ENCODE peak calls at places on chromosomes 12 and 14, in ten cellular contexts. R is retinal pigment epithelial cell, Z is BE2C, G is NB4, B is uterus, Y is fibroblast of lung, L is fibroblast of pulmonary artery, U is coronary artery, X is OCI-LY7, M is esophagus muscularis mucosa. P is an unnamed sample.

GRCh38 chr14:22448035-22448904 is 140.8 kb downstream of the DAD1 start:
- DNase-seq in R (no peak), Z (no peak), G (peak), B (no peak), Y (peak), L (no peak), U (no peak), X (peak), M (no peak), P (peak)

GRCh38 chr12:78004451-78005093 is 173.9 kb downstream of the NAV3 start:
- DNase-seq in R (no peak), Z (no peak), G (peak), B (no peak), Y (no peak), L (no peak), U (no peak), X (no peak), M (no peak), P (no peak)

GRCh38 chr12:13941258-13942249 is 39.8 kb downstream of the GRIN2B start:
- DNase-seq in R (peak), Z (peak), G (peak), B (no peak), Y (peak), L (peak), U (no peak), X (peak), M (peak), P (no peak)

GRCh38 chr12:78210894-78211302 is 380.2 kb downstream of the NAV3 start:
- DNase-seq in R (peak), Z (no peak), G (peak), B (no peak), Y (peak), L (peak), U (no peak), X (no peak), M (no peak), P (no peak)

GRCh38 chr14:89233184-89233583 is 183.8 kb downstream of the FOXN3 start:
- DNase-seq in R (no peak), Z (no peak), G (no peak), B (no peak), Y (no peak), L (no peak), U (no peak), X (no peak), M (no peak), P (no peak)

GRCh38 chr14:95043732-95044462 is 113.4 kb downstream of the DICER1 start:
- DNase-seq in R (no peak), Z (no peak), G (no peak), B (peak), Y (no peak), L (no peak), U (peak), X (no peak), M (no peak), P (no peak)

GRCh38 chr12:111393700-111394275 is 11.9 kb upstream of the SH2B3 start:
- DNase-seq in R (no peak), Z (no peak), G (peak), B (no peak), Y (no peak), L (no peak), U (no peak), X (no peak), M (peak), P (no peak)

GRCh38 chr12:47837190-47838171 is 17.8 kb upstream of the HDAC7 start:
- DNase-seq in R (no peak), Z (peak), G (peak), B (peak), Y (peak), L (peak), U (peak), X (peak), M (no peak), P (no peak)

GRCh38 chr12:49345840-49346658 is 639 bp upstream of the DNAJC22 start:
- DNase-seq in R (no peak), Z (no peak), G (no peak), B (no peak), Y (no peak), L (no peak), U (no peak), X (no peak), M (no peak), P (no peak)

GRCh38 chr12:42609605-42610004 is 20.1 kb upstream of the PRICKLE1 start:
- DNase-seq in R (no peak), Z (no peak), G (no peak), B (no peak), Y (peak), L (no peak), U (no peak), X (no peak), M (peak), P (no peak)

GRCh38 chr12:92785563-92785950 is 82.8 kb downstream of the PLEKHG7 start:
- DNase-seq in R (no peak), Z (no peak), G (no peak), B (no peak), Y (no peak), L (no peak), U (no peak), X (no peak), M (no peak), P (no peak)

GRCh38 chr14:54771411-54772027 is 131.1 kb downstream of the GCH1 start:
- DNase-seq in R (no peak), Z (no peak), G (no peak), B (no peak), Y (no peak), L (no peak), U (no peak), X (no peak), M (no peak), P (no peak)

GRCh38 chr12:3311027-3311402 is 180.0 kb upstream of the PRMT8 start:
- DNase-seq in R (no peak), Z (no peak), G (no peak), B (no peak), Y (peak), L (no peak), U (no peak), X (no peak), M (no peak), P (no peak)

GRCh38 chr12:34295366-34296142 is 273.3 kb downstream of the ALG10 start:
- DNase-seq in R (no peak), Z (no peak), G (no peak), B (no peak), Y (no peak), L (no peak), U (no peak), X (no peak), M (no peak), P (no peak)

GRCh38 chr12:29238822-29239291 is 89.8 kb downstream of the FAR2 start:
- DNase-seq in R (peak), Z (no peak), G (no peak), B (no peak), Y (peak), L (peak), U (no peak), X (no peak), M (no peak), P (no peak)

GRCh38 chr12:1503281-1503711 is 91.1 kb downstream of the FBXL14 start:
- DNase-seq in R (no peak), Z (no peak), G (no peak), B (no peak), Y (no peak), L (no peak), U (no peak), X (no peak), M (no peak), P (no peak)

GRCh38 chr12:46523446-46523845 is 150.9 kb upstream of the SLC38A2 start:
- DNase-seq in R (no peak), Z (no peak), G (no peak), B (no peak), Y (peak), L (no peak), U (no peak), X (no peak), M (no peak), P (no peak)

GRCh38 chr12:11130999-11131398 is 3.4 kb downstream of the TAS2R30 start:
- DNase-seq in R (no peak), Z (no peak), G (no peak), B (no peak), Y (peak), L (no peak), U (no peak), X (no peak), M (no peak), P (no peak)

GRCh38 chr12:31629756-31630732 is 29.4 kb upstream of the ETFBKMT start:
- DNase-seq in R (peak), Z (no peak), G (no peak), B (peak), Y (peak), L (peak), U (no peak), X (no peak), M (no peak), P (no peak)

GRCh38 chr12:13745100-13745678 is 236.2 kb downstream of the GRIN2B start:
- DNase-seq in R (no peak), Z (no peak), G (no peak), B (no peak), Y (no peak), L (no peak), U (no peak), X (no peak), M (no peak), P (no peak)

GRCh38 chr12:12562016-12562483 is 613 bp downstream of the DUSP16 start:
- DNase-seq in R (no peak), Z (peak), G (peak), B (peak), Y (peak), L (peak), U (no peak), X (peak), M (no peak), P (peak)

GRCh38 chr14:105445901-105446845 is 26.5 kb downstream of the MTA1 start:
- DNase-seq in R (no peak), Z (peak), G (no peak), B (no peak), Y (no peak), L (no peak), U (no peak), X (no peak), M (no peak), P (no peak)

GRCh38 chr14:94640721-94641631 is 28.8 kb downstream of the SERPINA3 start:
- DNase-seq in R (no peak), Z (no peak), G (no peak), B (no peak), Y (no peak), L (no peak), U (peak), X (no peak), M (no peak), P (no peak)

GRCh38 chr14:32683679-32684078 is 255.0 kb upstream of the NPAS3 start:
- DNase-seq in R (no peak), Z (no peak), G (no peak), B (no peak), Y (no peak), L (no peak), U (no peak), X (no peak), M (no peak), P (no peak)

GRCh38 chr12:30613119-30613830 is 82.4 kb downstream of the IPO8 start:
- DNase-seq in R (peak), Z (no peak), G (no peak), B (no peak), Y (peak), L (peak), U (no peak), X (no peak), M (no peak), P (no peak)

GRCh38 chr12:57232156-57232756 is 2.7 kb downstream of the SHMT2 start:
- DNase-seq in R (no peak), Z (no peak), G (no peak), B (no peak), Y (no peak), L (no peak), U (no peak), X (no peak), M (no peak), P (no peak)

GRCh38 chr14:45610303-45610702 is 357.3 kb upstream of the MIS18BP1 start:
- DNase-seq in R (no peak), Z (no peak), G (no peak), B (no peak), Y (peak), L (peak), U (no peak), X (no peak), M (no peak), P (no peak)

GRCh38 chr14:54174437-54174836 is 217.8 kb upstream of the BMP4 start:
- DNase-seq in R (no peak), Z (no peak), G (no peak), B (no peak), Y (no peak), L (no peak), U (no peak), X (no peak), M (no peak), P (no peak)

GRCh38 chr14:53881161-53881846 is 75.3 kb downstream of the BMP4 start:
- DNase-seq in R (peak), Z (no peak), G (no peak), B (no peak), Y (peak), L (peak), U (no peak), X (no peak), M (no peak), P (peak)

GRCh38 chr14:44438936-44439335 is 68.1 kb downstream of the FSCB start:
- DNase-seq in R (no peak), Z (no peak), G (no peak), B (no peak), Y (no peak), L (no peak), U (no peak), X (no peak), M (no peak), P (no peak)

GRCh38 chr12:102067574-102068258 is 5.9 kb upstream of the WASHC3 start:
- DNase-seq in R (no peak), Z (no peak), G (no peak), B (no peak), Y (peak), L (no peak), U (no peak), X (no peak), M (no peak), P (no peak)

GRCh38 chr14:50619569-50620141 is 48.5 kb downstream of the SAV1 start:
- DNase-seq in R (no peak), Z (no peak), G (peak), B (no peak), Y (peak), L (peak), U (no peak), X (peak), M (no peak), P (peak)

GRCh38 chr14:74509587-74510210 is 16.1 kb downstream of the ISCA2 start:
- DNase-seq in R (no peak), Z (no peak), G (no peak), B (peak), Y (no peak), L (no peak), U (peak), X (no peak), M (no peak), P (no peak)

GRCh38 chr12:62581288-62582064 is 114.8 kb downstream of the MON2 start:
- DNase-seq in R (no peak), Z (no peak), G (peak), B (no peak), Y (peak), L (peak), U (no peak), X (peak), M (no peak), P (peak)

GRCh38 chr12:716506-716905 is 35.9 kb upstream of the WNK1 start:
- DNase-seq in R (no peak), Z (no peak), G (no peak), B (peak), Y (peak), L (peak), U (no peak), X (peak), M (no peak), P (no peak)

GRCh38 chr14:65336191-65336591 is 76.3 kb upstream of the FUT8 start:
- DNase-seq in R (no peak), Z (no peak), G (no peak), B (no peak), Y (peak), L (peak), U (no peak), X (no peak), M (no peak), P (no peak)

GRCh38 chr12:68614105-68614679 is 3.5 kb downstream of the RAP1B start:
- DNase-seq in R (no peak), Z (no peak), G (no peak), B (no peak), Y (no peak), L (no peak), U (no peak), X (no peak), M (no peak), P (no peak)
- H3K4me3 ChIP-seq in R (no peak), Z (no peak), G (peak), B (peak), Y (peak), L (no peak), U (peak), X (peak), M (no peak), P (peak)

GRCh38 chr14:92382677-92383076 is 59.7 kb downstream of the SLC24A4 start:
- DNase-seq in R (no peak), Z (no peak), G (no peak), B (no peak), Y (no peak), L (peak), U (no peak), X (no peak), M (no peak), P (no peak)
- TF ChIP-seq CTCF in R (peak), Z (peak), G (peak), B (no peak), Y (peak), L (peak), U (peak), X (peak), M (no peak), P (peak)

DNA sequence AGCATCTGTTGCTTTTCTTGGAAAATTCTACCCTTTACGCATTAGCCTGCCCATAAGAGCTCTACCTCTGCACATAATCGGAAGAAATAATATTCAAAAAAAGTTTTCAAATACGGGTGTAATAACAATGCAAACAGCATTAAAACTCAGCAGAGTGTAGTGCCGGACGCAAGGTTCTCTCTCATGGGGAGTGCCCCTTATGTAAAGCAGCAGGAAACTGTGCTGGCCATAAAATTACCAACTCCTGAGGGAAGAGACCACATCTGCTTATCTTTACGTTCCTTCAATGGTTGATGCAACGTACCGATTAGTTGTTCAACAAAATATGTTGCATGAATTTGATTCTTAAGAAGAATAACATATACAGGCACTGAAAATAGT is 118.7 kb upstream of the TMCC3 start:
- DNase-seq in R (no peak), Z (no peak), G (peak), B (no peak), Y (no peak), L (no peak), U (no peak), X (peak), M (no peak), P (peak)
- H3K4me3 ChIP-seq in R (no peak), Z (no peak), G (peak), B (no peak), Y (no peak), L (no peak), U (no peak), X (peak), M (no peak), P (peak)

DNA sequence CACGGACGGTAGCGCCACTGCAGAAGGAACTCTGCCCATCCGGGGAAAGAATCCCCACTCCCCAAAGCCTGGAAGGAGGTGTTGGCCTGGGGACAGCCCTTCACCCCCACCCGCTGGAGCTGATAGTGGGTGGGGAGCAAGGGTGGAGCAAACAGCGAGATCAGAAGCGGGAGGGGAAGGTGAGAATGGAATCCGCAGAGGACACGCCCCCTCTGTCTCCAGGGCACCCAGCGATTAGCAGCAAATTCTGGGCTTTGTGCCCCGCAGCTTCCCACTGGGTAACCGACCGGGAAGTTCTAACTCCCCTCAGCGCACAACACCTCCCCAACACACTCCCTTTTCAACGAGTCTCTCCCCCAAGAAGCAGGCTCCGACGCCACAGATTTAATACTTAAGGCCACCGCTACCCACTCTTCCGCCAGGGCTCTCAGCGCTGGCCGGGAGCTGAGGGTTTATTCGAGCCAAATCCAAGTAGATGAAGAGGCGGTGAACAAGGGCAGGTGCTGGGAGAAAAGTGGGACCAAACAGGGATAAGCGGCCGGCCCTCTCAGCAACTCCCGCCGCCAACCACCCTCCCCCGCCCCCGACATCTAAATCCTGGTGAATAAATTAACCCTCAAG is 1.3 kb downstream of the SLC25A29 start:
- DNase-seq in R (peak), Z (no peak), G (peak), B (peak), Y (peak), L (no peak), U (no peak), X (no peak), M (no peak), P (no peak)
- TF ChIP-seq CTCF in R (no peak), Z (no peak), G (no peak), B (no peak), Y (no peak), L (no peak), U (no peak), X (no peak), M (no peak), P (no peak)

GRCh38 chr12:16347391-16348298 is at the start of gene MGST1:
- DNase-seq in R (peak), Z (no peak), G (peak), B (peak), Y (peak), L (peak), U (no peak), X (peak), M (no peak), P (peak)

GRCh38 chr12:16350682-16351081 is 3.2 kb downstream of the MGST1 start:
- DNase-seq in R (peak), Z (no peak), G (peak), B (peak), Y (peak), L (peak), U (no peak), X (no peak), M (no peak), P (no peak)

GRCh38 chr12:16349132-16349463 is 1.7 kb downstream of the MGST1 start:
- DNase-seq in R (no peak), Z (no peak), G (peak), B (peak), Y (peak), L (peak), U (peak), X (no peak), M (peak), P (no peak)

GRCh38 chr12:16346931-16347330 is 514 bp upstream of the MGST1 start:
- DNase-seq in R (no peak), Z (no peak), G (peak), B (no peak), Y (no peak), L (no peak), U (no peak), X (no peak), M (no peak), P (no peak)

GRCh38 chr12:16348435-16349131 is 1.1 kb downstream of the MGST1 start:
- DNase-seq in R (no peak), Z (no peak), G (peak), B (no peak), Y (peak), L (peak), U (no peak), X (peak), M (no peak), P (peak)
- H3K4me3 ChIP-seq in R (peak), Z (no peak), G (peak), B (peak), Y (peak), L (peak), U (peak), X (peak), M (peak), P (no peak)